ENCODE peak calls at places on chromosomes 12 and 14, in seven cellular contexts. I, B, K, R, Q, U and A are unnamed samples.

GRCh38 chr14:50067723-50068495 is 48.5 kb downstream of the VCPKMT start:
- DNase-seq in I (peak), B (no peak), K (no peak), R (peak), Q (no peak), U (no peak), A (no peak)

GRCh38 chr12:55720894-55721444 is 776 bp downstream of the RDH5 start:
- DNase-seq in I (peak), B (no peak), K (no peak), R (peak), Q (peak), U (no peak), A (no peak)

GRCh38 chr14:91284146-91284790 is 39.8 kb upstream of the GPR68 start:
- DNase-seq in I (peak), B (no peak), K (peak), R (no peak), Q (no peak), U (peak), A (no peak)

GRCh38 chr12:43957732-43958131 is 121.9 kb downstream of the TMEM117 start:
- DNase-seq in I (peak), B (peak), K (peak), R (peak), Q (no peak), U (no peak), A (no peak)

GRCh38 chr14:62373889-62374394 is 611.7 kb downstream of the SNAPC1 start:
- DNase-seq in I (no peak), B (no peak), K (no peak), R (no peak), Q (no peak), U (no peak), A (no peak)

GRCh38 chr12:27549231-27549800 is 25.3 kb downstream of the PPFIBP1 start:
- DNase-seq in I (peak), B (no peak), K (peak), R (peak), Q (no peak), U (no peak), A (no peak)

GRCh38 chr12:8692573-8692972 is 5.2 kb upstream of the RIMKLB start:
- DNase-seq in I (peak), B (no peak), K (no peak), R (no peak), Q (peak), U (peak), A (no peak)

GRCh38 chr14:62436256-62436655 is 609.0 kb downstream of the KCNH5 start:
- DNase-seq in I (peak), B (no peak), K (no peak), R (no peak), Q (no peak), U (no peak), A (no peak)

GRCh38 chr14:77022219-77022852 is 6.2 kb downstream of the IRF2BPL start:
- DNase-seq in I (no peak), B (no peak), K (no peak), R (no peak), Q (no peak), U (no peak), A (no peak)

GRCh38 chr14:91870001-91870400 is 2.7 kb upstream of the TC2N start:
- DNase-seq in I (peak), B (peak), K (peak), R (no peak), Q (no peak), U (no peak), A (peak)

GRCh38 chr12:57212701-57213067 is 3.9 kb upstream of the NXPH4 start:
- DNase-seq in I (no peak), B (no peak), K (no peak), R (no peak), Q (no peak), U (no peak), A (no peak)

GRCh38 chr12:115426732-115427131 is 742.8 kb upstream of the TBX3 start:
- DNase-seq in I (no peak), B (no peak), K (no peak), R (no peak), Q (no peak), U (no peak), A (no peak)